ENCODE peak calls at places on chromosome 15, in five cellular contexts. One of them, this sample, is unnamed.

GRCh38 chr15:38323895-38324294 is 71.3 kb downstream of the SPRED1 start:
- DNase-seq in NB4: no peak
- DNase-seq in HFFc6: no peak
- DNase-seq in psoas muscle: no peak
- DNase-seq in BJ: no peak
- DNase-seq in this sample: no peak

GRCh38 chr15:23564798-23565394 is 578 bp upstream of the MKRN3 start:
- DNase-seq in BJ: no peak
- DNase-seq in NB4: no peak
- DNase-seq in psoas muscle: no peak
- DNase-seq in HFFc6: no peak
- DNase-seq in this sample: no peak

GRCh38 chr15:43954181-43954621 is 127.4 kb downstream of the WDR76 start:
- DNase-seq in NB4: no peak
- DNase-seq in HFFc6: no peak
- DNase-seq in BJ: no peak
- DNase-seq in psoas muscle: no peak
- DNase-seq in this sample: no peak

GRCh38 chr15:86988075-86988474 is 908.4 kb downstream of the AGBL1 start:
- DNase-seq in psoas muscle: no peak
- DNase-seq in BJ: no peak
- DNase-seq in NB4: no peak
- DNase-seq in HFFc6: no peak
- DNase-seq in this sample: no peak

GRCh38 chr15:94834494-94834893 is 603.1 kb downstream of the MCTP2 start:
- DNase-seq in psoas muscle: no peak
- DNase-seq in BJ: no peak
- DNase-seq in HFFc6: no peak
- DNase-seq in NB4: no peak
- DNase-seq in this sample: no peak

GRCh38 chr15:45169608-45170480 is 17.9 kb downstream of the SHF start:
- DNase-seq in HFFc6: no peak
- DNase-seq in psoas muscle: no peak
- DNase-seq in BJ: no peak
- DNase-seq in NB4: peak; percentile 69
- DNase-seq in this sample: no peak

GRCh38 chr15:97194750-97195149 is 765.8 kb upstream of the ARRDC4 start:
- DNase-seq in HFFc6: no peak
- DNase-seq in BJ: no peak
- DNase-seq in psoas muscle: no peak
- DNase-seq in NB4: no peak
- DNase-seq in this sample: no peak

GRCh38 chr15:56794150-56794922 is 61.0 kb upstream of the ZNF280D start:
- DNase-seq in psoas muscle: no peak
- DNase-seq in HFFc6: no peak
- DNase-seq in BJ: no peak
- DNase-seq in NB4: no peak
- DNase-seq in this sample: no peak

GRCh38 chr15:33716025-33716424 is 252.3 kb upstream of the CHRM5 start:
- DNase-seq in NB4: no peak
- DNase-seq in HFFc6: no peak
- DNase-seq in BJ: no peak
- DNase-seq in psoas muscle: no peak
- DNase-seq in this sample: peak; percentile 31

GRCh38 chr15:70061696-70062270 is 35.9 kb downstream of the TLE3 start:
- DNase-seq in psoas muscle: no peak
- DNase-seq in NB4: no peak
- DNase-seq in BJ: no peak
- DNase-seq in HFFc6: no peak
- DNase-seq in this sample: no peak

GRCh38 chr15:48380183-48380582 is 49.0 kb downstream of the DUT start:
- DNase-seq in psoas muscle: no peak
- DNase-seq in BJ: no peak
- DNase-seq in NB4: no peak
- DNase-seq in HFFc6: no peak
- DNase-seq in this sample: peak; percentile 48

GRCh38 chr15:29514931-29515330 is 245.3 kb upstream of the NSMCE3 start:
- DNase-seq in NB4: no peak
- DNase-seq in HFFc6: no peak
- DNase-seq in psoas muscle: no peak
- DNase-seq in BJ: no peak
- DNase-seq in this sample: no peak

DNA sequence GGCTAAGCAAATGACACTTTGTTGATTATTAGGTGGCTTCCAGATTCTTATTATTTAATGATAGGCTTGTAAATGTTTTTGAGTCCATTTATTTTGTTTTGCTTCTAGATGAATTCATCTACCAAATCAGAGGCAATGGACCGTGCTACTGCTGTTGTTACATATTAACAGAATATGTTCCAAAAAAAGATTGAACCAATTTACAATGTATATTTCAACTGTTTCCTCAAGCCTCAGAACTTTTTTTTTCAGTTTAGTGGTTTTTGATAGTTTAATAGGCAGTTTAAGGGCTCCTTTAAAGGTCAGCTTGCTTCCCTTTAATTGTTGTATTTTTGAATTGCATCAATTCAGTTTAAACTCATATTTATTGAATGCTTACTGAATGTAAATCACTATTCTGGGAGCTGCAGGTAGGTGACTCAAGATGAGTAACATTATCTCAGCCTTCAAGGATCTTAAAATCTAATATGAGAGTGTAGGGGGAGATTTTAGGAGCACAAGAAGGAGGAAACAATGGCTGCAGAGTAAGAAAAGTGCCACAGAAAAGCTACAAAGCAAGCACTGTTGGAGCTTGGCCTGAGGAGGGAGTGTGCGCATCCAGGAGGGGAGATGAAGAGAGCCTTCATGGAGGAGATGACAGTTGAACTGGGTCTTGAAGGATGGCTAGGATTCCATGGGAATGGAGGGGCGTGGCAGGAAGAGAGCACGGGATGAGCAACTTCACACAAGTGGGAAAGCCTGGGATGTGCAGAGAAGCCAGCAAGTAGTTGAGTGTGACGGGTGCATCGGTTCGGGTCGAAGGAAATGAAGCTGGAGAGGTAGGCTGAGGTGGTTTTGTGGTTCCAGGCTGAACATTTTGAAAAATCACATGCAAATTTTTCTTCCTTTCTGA is 14.7 kb downstream of the MAP2K1 start:
- DNase-seq in BJ: no peak
- DNase-seq in NB4: no peak
- DNase-seq in HFFc6: no peak
- DNase-seq in psoas muscle: no peak
- DNase-seq in this sample: peak; percentile 54
- TF ChIP-seq CTCF in BJ: no peak
- TF ChIP-seq CTCF in NB4: no peak
- TF ChIP-seq CTCF in HFFc6: no peak
- TF ChIP-seq CTCF in psoas muscle: no peak
- TF ChIP-seq CTCF in this sample: no peak

GRCh38 chr15:72851586-72851985 is 68.0 kb upstream of the ADPGK start:
- DNase-seq in psoas muscle: no peak
- DNase-seq in HFFc6: no peak
- DNase-seq in NB4: no peak
- DNase-seq in BJ: no peak
- DNase-seq in this sample: no peak
- TF ChIP-seq CTCF in psoas muscle: no peak
- TF ChIP-seq CTCF in HFFc6: no peak
- TF ChIP-seq CTCF in NB4: no peak
- TF ChIP-seq CTCF in BJ: no peak
- TF ChIP-seq CTCF in this sample: no peak

GRCh38 chr15:82081904-82082810 is 36.3 kb upstream of the MEX3B start:
- DNase-seq in NB4: peak; percentile 41
- DNase-seq in HFFc6: peak; percentile 91
- DNase-seq in BJ: peak; percentile 74
- DNase-seq in psoas muscle: no peak
- DNase-seq in this sample: peak; percentile 38
- TF ChIP-seq CTCF in NB4: no peak
- TF ChIP-seq CTCF in HFFc6: peak; percentile 72
- TF ChIP-seq CTCF in BJ: peak; percentile 36
- TF ChIP-seq CTCF in psoas muscle: no peak
- TF ChIP-seq CTCF in this sample: no peak

GRCh38 chr15:64150236-64150578 is 1.3 kb upstream of the SNX22 start:
- DNase-seq in HFFc6: no peak
- DNase-seq in psoas muscle: no peak
- DNase-seq in NB4: no peak
- DNase-seq in BJ: no peak
- DNase-seq in this sample: no peak

GRCh38 chr15:64148168-64148567 is 3.4 kb upstream of the SNX22 start:
- DNase-seq in psoas muscle: no peak
- DNase-seq in HFFc6: no peak
- DNase-seq in NB4: no peak
- DNase-seq in BJ: no peak
- DNase-seq in this sample: no peak

GRCh38 chr15:64148581-64148980 is 3.0 kb upstream of the SNX22 start:
- DNase-seq in HFFc6: no peak
- DNase-seq in BJ: no peak
- DNase-seq in NB4: no peak
- DNase-seq in psoas muscle: no peak
- DNase-seq in this sample: no peak

GRCh38 chr15:64151727-64152506 is at the start of gene SNX22:
- DNase-seq in BJ: no peak
- DNase-seq in psoas muscle: no peak
- DNase-seq in NB4: no peak
- DNase-seq in HFFc6: no peak
- DNase-seq in this sample: peak; percentile 53

DNA sequence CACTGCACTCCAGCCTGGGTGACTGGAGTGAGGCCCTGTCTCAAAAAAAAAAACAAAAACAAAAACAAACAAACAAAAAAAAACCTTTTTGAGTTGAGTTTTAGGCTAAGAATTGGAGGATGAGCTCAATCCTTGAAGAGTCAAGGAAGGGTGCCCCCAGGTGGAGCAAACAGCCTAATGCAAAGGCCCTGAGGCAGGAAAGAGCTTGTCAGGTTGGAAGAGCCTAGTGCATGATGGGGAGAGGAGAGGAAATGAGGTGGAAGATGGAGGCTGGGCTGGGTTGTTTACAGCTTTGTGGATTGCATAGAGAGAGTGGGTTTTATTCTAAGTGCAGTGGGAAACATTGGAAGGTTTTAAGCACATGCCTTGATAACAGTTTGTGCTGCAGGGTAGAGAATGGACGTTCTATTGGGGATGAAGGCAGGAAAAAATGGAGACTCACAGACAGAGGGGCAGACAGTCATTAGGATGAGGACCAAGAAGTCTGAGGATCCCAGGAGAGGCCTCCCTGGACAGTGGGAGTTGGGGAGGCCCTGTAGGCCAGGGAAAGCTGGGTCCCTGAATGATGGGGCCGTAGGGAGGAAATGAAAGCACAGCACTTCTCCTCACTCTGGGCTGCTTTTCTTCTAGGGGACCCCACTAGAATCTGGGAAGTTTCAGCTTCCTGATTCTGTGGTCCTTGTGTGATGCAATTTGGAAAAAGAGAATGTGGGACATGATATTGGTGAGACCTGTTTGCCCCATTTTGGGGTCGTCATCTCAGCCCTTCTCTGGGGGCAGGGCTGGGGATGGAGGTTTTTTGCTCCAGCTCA is 1.9 kb upstream of the SNX22 start:
- DNase-seq in HFFc6: peak; percentile 36
- DNase-seq in NB4: peak; percentile 60
- DNase-seq in BJ: no peak
- DNase-seq in psoas muscle: no peak
- DNase-seq in this sample: peak; percentile 71
- TF ChIP-seq CTCF in HFFc6: peak; percentile 59
- TF ChIP-seq CTCF in NB4: peak; percentile 47
- TF ChIP-seq CTCF in BJ: peak; percentile 13
- TF ChIP-seq CTCF in psoas muscle: no peak
- TF ChIP-seq CTCF in this sample: no peak

GRCh38 chr15:73941871-73942635 is 15.8 kb downstream of the LOXL1 start:
- DNase-seq in NB4: no peak
- DNase-seq in HFFc6: no peak
- DNase-seq in BJ: no peak
- DNase-seq in psoas muscle: peak; percentile 34
- DNase-seq in this sample: no peak
- TF ChIP-seq CTCF in NB4: no peak
- TF ChIP-seq CTCF in HFFc6: no peak
- TF ChIP-seq CTCF in BJ: no peak
- TF ChIP-seq CTCF in psoas muscle: no peak
- TF ChIP-seq CTCF in this sample: no peak

GRCh38 chr15:99466701-99467337 is 99.0 kb upstream of the MEF2A start:
- DNase-seq in NB4: peak; percentile 90
- DNase-seq in psoas muscle: no peak
- DNase-seq in BJ: no peak
- DNase-seq in HFFc6: no peak
- DNase-seq in this sample: no peak
- TF ChIP-seq CTCF in NB4: no peak
- TF ChIP-seq CTCF in psoas muscle: no peak
- TF ChIP-seq CTCF in BJ: no peak
- TF ChIP-seq CTCF in HFFc6: no peak
- TF ChIP-seq CTCF in this sample: no peak

GRCh38 chr15:84681822-84682221 is 23.8 kb upstream of the NMB start:
- DNase-seq in psoas muscle: no peak
- DNase-seq in BJ: no peak
- DNase-seq in HFFc6: no peak
- DNase-seq in NB4: peak; percentile 75
- DNase-seq in this sample: no peak

GRCh38 chr15:84689858-84690257 is 26.1 kb downstream of the SEC11A start:
- DNase-seq in HFFc6: no peak
- DNase-seq in BJ: no peak
- DNase-seq in NB4: no peak
- DNase-seq in psoas muscle: no peak
- DNase-seq in this sample: no peak

GRCh38 chr15:84685304-84685703 is 27.3 kb upstream of the NMB start:
- DNase-seq in HFFc6: peak; percentile 84
- DNase-seq in psoas muscle: peak; percentile 79
- DNase-seq in NB4: peak; percentile 77
- DNase-seq in BJ: peak; percentile 61
- DNase-seq in this sample: no peak

GRCh38 chr15:84684092-84684491 is 26.1 kb upstream of the NMB start:
- DNase-seq in NB4: peak; percentile 35
- DNase-seq in psoas muscle: no peak
- DNase-seq in BJ: no peak
- DNase-seq in HFFc6: no peak
- DNase-seq in this sample: no peak
- TF ChIP-seq CTCF in NB4: no peak
- TF ChIP-seq CTCF in psoas muscle: no peak
- TF ChIP-seq CTCF in BJ: no peak
- TF ChIP-seq CTCF in HFFc6: no peak
- TF ChIP-seq CTCF in this sample: no peak

GRCh38 chr15:55016225-55016624 is 180.5 kb downstream of the RSL24D1 start:
- DNase-seq in BJ: no peak
- DNase-seq in NB4: no peak
- DNase-seq in HFFc6: no peak
- DNase-seq in psoas muscle: no peak
- DNase-seq in this sample: no peak
- TF ChIP-seq CTCF in BJ: no peak
- TF ChIP-seq CTCF in NB4: no peak
- TF ChIP-seq CTCF in HFFc6: no peak
- TF ChIP-seq CTCF in psoas muscle: no peak
- TF ChIP-seq CTCF in this sample: no peak

This sample was measured in GM12865.